ENCODE peak calls at places on chromosomes 11 and 22, in seven cellular contexts. C is DND-41; B is left ventricle myocardium inferior; Q is nephron progenitor cell; V is fibroblast of the aortic adventitia; U is cardiac fibroblast; O is CD4-positive, alpha-beta T cell. L is an unnamed sample.

GRCh38 chr22:40718250-40719204 is 39.2 kb downstream of the MCHR1 start:
- DNase-seq in U (no peak), V (no peak), O (no peak), B (no peak), C (no peak), Q (no peak), L (no peak)

GRCh38 chr22:41021655-41022454 is 70.5 kb upstream of the EP300 start:
- DNase-seq in U (peak; percentile 69), O (peak; percentile 36), C (peak; percentile 69), V (peak; percentile 27), Q (peak; percentile 70), B (peak; percentile 75), L (peak; percentile 59)

GRCh38 chr22:43481528-43482309 is 69.9 kb downstream of the MPPED1 start:
- DNase-seq in O (no peak), C (peak; percentile 17), Q (no peak), U (no peak), B (no peak), V (no peak), L (no peak)

GRCh38 chr11:46247664-46248063 is 29.8 kb upstream of the CREB3L1 start:
- DNase-seq in C (peak; percentile 27), Q (peak; percentile 44), U (no peak), V (peak; percentile 38), O (peak; percentile 34), B (no peak), L (no peak)

GRCh38 chr11:86155210-86155844 is 86.4 kb upstream of the PICALM start:
- DNase-seq in U (no peak), Q (no peak), C (no peak), O (no peak), V (no peak), B (no peak), L (no peak)

GRCh38 chr11:124867700-124868099 is 2.5 kb downstream of the ROBO3 start:
- DNase-seq in B (no peak), Q (peak; percentile 44), C (no peak), U (peak; percentile 49), O (no peak), V (peak; percentile 39), L (no peak)

GRCh38 chr11:44596541-44597276 is 31.2 kb downstream of the CD82 start:
- DNase-seq in C (peak; percentile 64), V (no peak), U (no peak), B (no peak), O (peak; percentile 47), Q (no peak), L (no peak)

GRCh38 chr11:112780351-112781043 is 180.7 kb upstream of the NCAM1 start:
- DNase-seq in U (peak; percentile 63), C (no peak), B (peak; percentile 65), V (peak; percentile 77), O (no peak), Q (no peak), L (no peak)

GRCh38 chr11:100805509-100806199 is 118.6 kb downstream of the ARHGAP42 start:
- DNase-seq in C (no peak), V (peak; percentile 71), B (no peak), Q (no peak), O (no peak), U (no peak), L (no peak)

GRCh38 chr22:49826603-49827306 is 918 bp downstream of the BRD1 start:
- DNase-seq in C (peak; percentile 47), B (peak; percentile 55), V (peak; percentile 53), Q (peak; percentile 55), U (peak; percentile 62), O (no peak), L (no peak)

GRCh38 chr22:40302149-40302548 is 44.2 kb upstream of the ADSL start:
- DNase-seq in V (no peak), U (no peak), O (no peak), Q (no peak), C (no peak), B (no peak), L (no peak)

GRCh38 chr22:35540600-35541253 is at the start of gene RASD2:
- DNase-seq in Q (peak; percentile 58), B (peak; percentile 48), C (peak; percentile 52), O (no peak), V (no peak), U (no peak), L (no peak)
- TF ChIP-seq CTCF in Q (no peak), B (no peak), C (no peak), O (no peak), V (no peak), U (no peak), L (no peak)

DNA sequence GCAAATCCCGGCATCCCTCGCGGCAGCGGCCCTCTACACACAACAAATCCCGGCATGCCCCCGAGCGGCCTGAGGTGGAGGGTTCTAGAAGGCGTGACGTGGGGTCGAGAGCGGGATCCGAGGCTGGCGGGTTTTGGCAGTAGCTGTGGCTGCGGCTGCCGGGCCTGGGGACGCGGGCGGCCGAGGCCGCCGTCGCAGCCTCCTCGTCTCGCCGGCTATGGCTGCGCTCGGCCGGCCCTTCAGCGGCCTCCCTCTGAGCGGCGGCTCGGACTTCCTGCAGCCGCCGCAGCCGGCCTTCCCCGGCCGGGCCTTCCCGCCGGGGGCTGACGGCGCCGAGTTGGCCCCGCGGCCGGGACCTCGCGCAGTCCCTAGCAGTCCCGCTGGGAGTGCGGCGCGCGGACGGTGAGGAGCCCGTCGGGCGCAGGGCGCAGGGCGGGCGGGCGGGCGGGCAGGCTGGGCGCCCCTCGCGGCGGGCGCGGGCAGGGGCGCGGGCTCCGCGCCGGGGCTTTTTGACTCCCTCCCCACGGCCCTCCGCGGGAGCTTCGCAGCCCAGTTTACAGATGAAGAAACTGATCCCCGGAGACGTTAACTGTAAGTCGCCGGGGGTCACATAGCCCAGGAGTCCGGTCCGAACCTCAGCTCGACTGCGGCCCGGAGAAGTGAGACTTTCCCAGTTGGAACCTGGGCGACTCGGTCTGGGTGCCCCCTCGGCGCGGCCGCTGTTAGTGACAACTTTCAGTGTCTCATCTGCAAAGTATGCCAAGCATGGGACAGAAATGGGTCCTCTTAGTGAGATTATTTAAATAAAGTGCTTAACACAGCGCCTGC is at the start of gene CCDC117:
- DNase-seq in O (peak; percentile 90), Q (peak; percentile 89), C (peak; percentile 95), U (peak; percentile 97), B (peak; percentile 97), V (peak; percentile 96), L (peak; percentile 89)
- TF ChIP-seq CTCF in O (no peak), Q (no peak), C (peak; percentile 58), U (no peak), B (peak; percentile 38), V (peak; percentile 20), L (peak; percentile 53)

GRCh38 chr11:97516688-97517087 is 1126.9 kb downstream of the JRKL start:
- DNase-seq in V (no peak), U (no peak), C (no peak), O (no peak), Q (no peak), B (no peak), L (no peak)
- TF ChIP-seq CTCF in V (no peak), U (peak; percentile 2), C (no peak), O (no peak), Q (no peak), B (no peak), L (peak; percentile 14)

GRCh38 chr11:11989774-11990744 is 18.4 kb downstream of the DKK3 start:
- DNase-seq in U (peak; percentile 55), V (peak; percentile 40), Q (no peak), O (no peak), C (no peak), B (no peak), L (no peak)

GRCh38 chr11:11988099-11988651 is 20.3 kb downstream of the DKK3 start:
- DNase-seq in B (no peak), C (no peak), O (no peak), V (peak; percentile 30), U (peak; percentile 26), Q (no peak), L (no peak)

GRCh38 chr11:11987503-11988022 is 20.9 kb downstream of the DKK3 start:
- DNase-seq in U (peak; percentile 55), B (no peak), V (peak; percentile 42), Q (no peak), C (no peak), O (no peak), L (no peak)

GRCh38 chr11:11985954-11986949 is 22.2 kb downstream of the DKK3 start:
- DNase-seq in Q (no peak), C (no peak), O (no peak), V (no peak), B (no peak), U (no peak), L (no peak)

GRCh38 chr11:11988862-11989261 is 19.6 kb downstream of the DKK3 start:
- DNase-seq in U (no peak), O (no peak), C (no peak), V (no peak), Q (no peak), B (no peak), L (no peak)
- TF ChIP-seq CTCF in U (peak; percentile 15), O (no peak), C (no peak), V (peak; percentile 34), Q (no peak), B (peak; percentile 35), L (peak; percentile 46)

GRCh38 chr11:18001191-18001590 is 11.7 kb downstream of the SERGEF start:
- DNase-seq in V (no peak), C (no peak), B (no peak), Q (no peak), O (no peak), U (no peak), L (no peak)

GRCh38 chr11:18000760-18001159 is 12.1 kb downstream of the SERGEF start:
- DNase-seq in V (no peak), O (no peak), U (no peak), Q (no peak), C (no peak), B (no peak), L (no peak)

GRCh38 chr11:18010271-18010670 is 2.6 kb downstream of the SERGEF start:
- DNase-seq in Q (no peak), B (no peak), O (no peak), C (no peak), U (no peak), V (no peak), L (no peak)

GRCh38 chr11:18010977-18011586 is 1.8 kb downstream of the SERGEF start:
- DNase-seq in C (no peak), U (no peak), B (no peak), V (no peak), Q (no peak), O (no peak), L (no peak)

GRCh38 chr11:18005376-18006129 is 7.3 kb downstream of the SERGEF start:
- DNase-seq in V (no peak), C (no peak), U (no peak), B (no peak), Q (no peak), O (no peak), L (no peak)
- TF ChIP-seq CTCF in V (no peak), C (no peak), U (no peak), B (no peak), Q (no peak), O (no peak), L (no peak)

GRCh38 chr11:47500121-47500520 is 51.2 kb upstream of the RAPSN start:
- DNase-seq in V (no peak), U (no peak), Q (no peak), O (no peak), B (no peak), C (no peak), L (no peak)
- TF ChIP-seq CTCF in V (no peak), U (no peak), Q (no peak), O (no peak), B (no peak), C (no peak), L (no peak)

GRCh38 chr11:103484545-103484944 is 375.3 kb downstream of the DYNC2H1 start:
- DNase-seq in B (no peak), C (no peak), Q (no peak), V (no peak), U (no peak), O (no peak), L (no peak)
- TF ChIP-seq CTCF in B (no peak), C (no peak), Q (no peak), V (no peak), U (peak; percentile 18), O (no peak), L (no peak)